ENCODE peak calls at places on chromosomes 13 and 19, in seven cellular contexts. One of them, this sample, is unnamed. For H4K20me1, the result is how much of the 10 kb centered on the place peaks cover.

GRCh38 chr13:110618167-110618566 is 2.8 kb downstream of the NAXD start:
- DNase-seq in GM23338: no peak
- DNase-seq in HCT116: no peak
- DNase-seq in GM23248: no peak
- DNase-seq in SK-N-SH: no peak
- DNase-seq in OCI-LY7: no peak
- DNase-seq in MM.1S: no peak
- DNase-seq in this sample: no peak

GRCh38 chr19:19533826-19534225 is 4.2 kb upstream of the CILP2 start:
- DNase-seq in GM23248: no peak
- DNase-seq in SK-N-SH: no peak
- DNase-seq in HCT116: no peak
- DNase-seq in OCI-LY7: no peak
- DNase-seq in GM23338: peak
- DNase-seq in MM.1S: no peak
- DNase-seq in this sample: no peak

GRCh38 chr13:112575295-112575622 is 12.7 kb downstream of the TUBGCP3 start:
- DNase-seq in MM.1S: no peak
- DNase-seq in HCT116: no peak
- DNase-seq in GM23248: peak
- DNase-seq in OCI-LY7: no peak
- DNase-seq in GM23338: no peak
- DNase-seq in SK-N-SH: no peak
- DNase-seq in this sample: no peak

GRCh38 chr19:46746281-46746965 is at the start of gene STRN4:
- DNase-seq in HCT116: no peak
- DNase-seq in GM23248: peak
- DNase-seq in GM23338: peak
- DNase-seq in SK-N-SH: peak
- DNase-seq in OCI-LY7: peak
- DNase-seq in MM.1S: peak
- DNase-seq in this sample: peak

GRCh38 chr13:73738626-73739025 is 395.6 kb downstream of the KLF12 start:
- DNase-seq in OCI-LY7: no peak
- DNase-seq in GM23248: no peak
- DNase-seq in HCT116: no peak
- DNase-seq in GM23338: no peak
- DNase-seq in MM.1S: no peak
- DNase-seq in SK-N-SH: no peak
- DNase-seq in this sample: no peak

GRCh38 chr13:42991892-42992584 is at the start of gene EPSTI1:
- DNase-seq in MM.1S: peak
- DNase-seq in GM23338: peak
- DNase-seq in SK-N-SH: no peak
- DNase-seq in GM23248: peak
- DNase-seq in OCI-LY7: peak
- DNase-seq in HCT116: no peak
- DNase-seq in this sample: peak

GRCh38 chr13:109271991-109272454 is 514.4 kb downstream of the IRS2 start:
- DNase-seq in HCT116: peak
- DNase-seq in GM23248: peak
- DNase-seq in OCI-LY7: peak
- DNase-seq in GM23338: no peak
- DNase-seq in SK-N-SH: no peak
- DNase-seq in MM.1S: no peak
- DNase-seq in this sample: peak

GRCh38 chr13:59587971-59588716 is 575.6 kb downstream of the DIAPH3 start:
- DNase-seq in SK-N-SH: no peak
- DNase-seq in MM.1S: no peak
- DNase-seq in OCI-LY7: no peak
- DNase-seq in GM23338: peak
- DNase-seq in GM23248: no peak
- DNase-seq in HCT116: no peak
- DNase-seq in this sample: peak

GRCh38 chr19:46603195-46603637 is 2.1 kb downstream of the CALM3 start:
- DNase-seq in GM23248: no peak
- DNase-seq in HCT116: no peak
- DNase-seq in MM.1S: peak
- DNase-seq in OCI-LY7: no peak
- DNase-seq in GM23338: no peak
- DNase-seq in SK-N-SH: peak
- DNase-seq in this sample: no peak

GRCh38 chr13:45522571-45522970 is 57.8 kb downstream of the COG3 start:
- DNase-seq in HCT116: no peak
- DNase-seq in GM23338: no peak
- DNase-seq in GM23248: peak
- DNase-seq in MM.1S: no peak
- DNase-seq in OCI-LY7: no peak
- DNase-seq in SK-N-SH: no peak
- DNase-seq in this sample: no peak

GRCh38 chr13:110127986-110128511 is 178.9 kb downstream of the COL4A1 start:
- DNase-seq in GM23338: no peak
- DNase-seq in MM.1S: no peak
- DNase-seq in GM23248: peak
- DNase-seq in SK-N-SH: no peak
- DNase-seq in OCI-LY7: no peak
- DNase-seq in HCT116: no peak
- DNase-seq in this sample: no peak

GRCh38 chr19:43784981-43785808 is 4.4 kb upstream of the KCNN4 start:
- DNase-seq in GM23338: peak
- DNase-seq in HCT116: peak
- DNase-seq in OCI-LY7: peak
- DNase-seq in GM23248: peak
- DNase-seq in MM.1S: peak
- DNase-seq in SK-N-SH: peak
- DNase-seq in this sample: peak

GRCh38 chr13:106349080-106349841 is 186.2 kb downstream of the EFNB2 start:
- DNase-seq in HCT116: peak
- DNase-seq in GM23338: peak
- DNase-seq in OCI-LY7: no peak
- DNase-seq in SK-N-SH: peak
- DNase-seq in GM23248: no peak
- DNase-seq in MM.1S: no peak
- DNase-seq in this sample: peak

GRCh38 chr19:29324717-29325116 is 111.8 kb upstream of the UQCRFS1 start:
- DNase-seq in GM23338: no peak
- DNase-seq in SK-N-SH: no peak
- DNase-seq in MM.1S: no peak
- DNase-seq in OCI-LY7: no peak
- DNase-seq in HCT116: no peak
- DNase-seq in GM23248: no peak
- DNase-seq in this sample: no peak

GRCh38 chr19:46818812-46819211 is 30.4 kb upstream of the SLC1A5 start:
- DNase-seq in SK-N-SH: no peak
- DNase-seq in GM23248: peak
- DNase-seq in HCT116: no peak
- DNase-seq in OCI-LY7: peak
- DNase-seq in GM23338: peak
- DNase-seq in MM.1S: peak
- DNase-seq in this sample: no peak

GRCh38 chr13:62583466-62583865 is 1167.8 kb upstream of the PCDH20 start:
- DNase-seq in GM23338: no peak
- DNase-seq in SK-N-SH: no peak
- DNase-seq in OCI-LY7: no peak
- DNase-seq in HCT116: no peak
- DNase-seq in GM23248: no peak
- DNase-seq in MM.1S: no peak
- DNase-seq in this sample: no peak

GRCh38 chr19:18223860-18224524 is 2.2 kb downstream of the PDE4C start:
- DNase-seq in MM.1S: no peak
- DNase-seq in SK-N-SH: peak
- DNase-seq in GM23248: no peak
- DNase-seq in HCT116: peak
- DNase-seq in GM23338: peak
- DNase-seq in OCI-LY7: peak
- DNase-seq in this sample: peak

GRCh38 chr13:89061821-89062220 is 1390.7 kb downstream of the SLITRK5 start:
- DNase-seq in OCI-LY7: no peak
- DNase-seq in MM.1S: no peak
- DNase-seq in SK-N-SH: no peak
- DNase-seq in GM23338: no peak
- DNase-seq in GM23248: no peak
- DNase-seq in HCT116: no peak
- DNase-seq in this sample: peak

GRCh38 chr19:54364775-54365257 is at the start of gene LAIR1:
- DNase-seq in SK-N-SH: no peak
- DNase-seq in MM.1S: peak
- DNase-seq in GM23248: no peak
- DNase-seq in OCI-LY7: peak
- DNase-seq in GM23338: no peak
- DNase-seq in HCT116: no peak
- DNase-seq in this sample: no peak

GRCh38 chr19:19460761-19461265 is 54.5 kb downstream of the TSSK6 start:
- DNase-seq in HCT116: no peak
- DNase-seq in SK-N-SH: peak
- DNase-seq in OCI-LY7: peak
- DNase-seq in GM23338: peak
- DNase-seq in GM23248: peak
- DNase-seq in MM.1S: no peak
- DNase-seq in this sample: peak

DNA sequence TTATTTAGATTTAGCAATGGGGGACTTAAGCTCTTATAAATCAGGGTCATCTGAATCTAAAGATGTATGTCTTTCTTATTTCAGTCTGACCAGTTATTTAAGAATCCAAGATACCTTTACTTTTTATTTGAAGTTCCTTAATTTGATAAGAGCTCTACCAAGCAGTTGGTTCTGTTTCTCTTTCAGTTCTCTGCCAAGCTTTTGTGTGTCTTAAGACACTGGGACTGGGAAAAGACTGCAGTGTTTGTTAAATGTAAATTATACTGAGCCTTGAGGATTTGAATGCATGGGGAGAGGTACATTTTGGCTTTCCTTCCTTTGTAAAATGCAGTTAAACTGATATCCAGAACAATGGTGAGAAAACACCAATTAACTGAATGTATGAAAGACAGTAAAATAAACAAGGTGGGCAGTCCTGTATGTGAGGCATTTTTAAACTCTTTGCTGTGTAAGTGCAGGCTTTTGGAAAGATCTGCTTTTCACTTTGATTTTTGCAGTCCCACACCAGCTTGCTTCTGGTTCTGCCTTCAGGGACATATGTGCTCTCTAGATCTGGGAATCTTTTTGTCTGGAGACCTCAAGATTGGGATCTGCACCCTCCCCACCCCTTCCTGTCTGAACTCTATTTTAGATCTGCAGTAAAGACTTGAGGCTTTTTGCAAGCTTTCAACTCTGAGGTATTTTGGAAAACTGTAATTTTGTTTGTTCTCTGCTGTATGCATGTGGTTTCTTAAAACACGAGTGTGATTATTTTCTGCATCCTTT is 77.6 kb downstream of the LRCH1 start:
- DNase-seq in GM23338: no peak
- DNase-seq in SK-N-SH: peak
- DNase-seq in GM23248: no peak
- DNase-seq in OCI-LY7: no peak
- DNase-seq in MM.1S: no peak
- DNase-seq in HCT116: no peak
- DNase-seq in this sample: peak
- H4K20me1 ChIP-seq in GM23338: under half
- H4K20me1 ChIP-seq in SK-N-SH: under half
- H4K20me1 ChIP-seq in GM23248: under half
- H4K20me1 ChIP-seq in OCI-LY7: under half
- H4K20me1 ChIP-seq in MM.1S: under half
- H4K20me1 ChIP-seq in HCT116: under half
- H4K20me1 ChIP-seq in this sample: under half

GRCh38 chr19:57803265-57803593 is 11.5 kb downstream of the ZNF552 start:
- DNase-seq in OCI-LY7: no peak
- DNase-seq in HCT116: no peak
- DNase-seq in SK-N-SH: no peak
- DNase-seq in MM.1S: no peak
- DNase-seq in GM23338: peak
- DNase-seq in GM23248: no peak
- DNase-seq in this sample: no peak

GRCh38 chr19:57807541-57807940 is 7.2 kb downstream of the ZNF552 start:
- DNase-seq in GM23248: peak
- DNase-seq in OCI-LY7: no peak
- DNase-seq in MM.1S: no peak
- DNase-seq in GM23338: no peak
- DNase-seq in SK-N-SH: no peak
- DNase-seq in HCT116: no peak
- DNase-seq in this sample: no peak

GRCh38 chr19:57800696-57801095 is 14.0 kb downstream of the ZNF552 start:
- DNase-seq in HCT116: no peak
- DNase-seq in GM23338: peak
- DNase-seq in SK-N-SH: no peak
- DNase-seq in GM23248: no peak
- DNase-seq in OCI-LY7: no peak
- DNase-seq in MM.1S: no peak
- DNase-seq in this sample: peak

GRCh38 chr19:57802269-57802668 is 12.4 kb downstream of the ZNF552 start:
- DNase-seq in HCT116: no peak
- DNase-seq in GM23338: peak
- DNase-seq in GM23248: no peak
- DNase-seq in MM.1S: no peak
- DNase-seq in OCI-LY7: peak
- DNase-seq in SK-N-SH: no peak
- DNase-seq in this sample: no peak

GRCh38 chr19:57803594-57804325 is 11.0 kb downstream of the ZNF552 start:
- DNase-seq in SK-N-SH: peak
- DNase-seq in HCT116: peak
- DNase-seq in GM23338: peak
- DNase-seq in MM.1S: no peak
- DNase-seq in OCI-LY7: no peak
- DNase-seq in GM23248: peak
- DNase-seq in this sample: peak
- H3K27ac ChIP-seq in SK-N-SH: peak
- H3K27ac ChIP-seq in HCT116: peak
- H3K27ac ChIP-seq in GM23338: peak
- H3K27ac ChIP-seq in MM.1S: no peak
- H3K27ac ChIP-seq in OCI-LY7: no peak
- H3K27ac ChIP-seq in GM23248: peak
- H3K27ac ChIP-seq in this sample: peak

DNA sequence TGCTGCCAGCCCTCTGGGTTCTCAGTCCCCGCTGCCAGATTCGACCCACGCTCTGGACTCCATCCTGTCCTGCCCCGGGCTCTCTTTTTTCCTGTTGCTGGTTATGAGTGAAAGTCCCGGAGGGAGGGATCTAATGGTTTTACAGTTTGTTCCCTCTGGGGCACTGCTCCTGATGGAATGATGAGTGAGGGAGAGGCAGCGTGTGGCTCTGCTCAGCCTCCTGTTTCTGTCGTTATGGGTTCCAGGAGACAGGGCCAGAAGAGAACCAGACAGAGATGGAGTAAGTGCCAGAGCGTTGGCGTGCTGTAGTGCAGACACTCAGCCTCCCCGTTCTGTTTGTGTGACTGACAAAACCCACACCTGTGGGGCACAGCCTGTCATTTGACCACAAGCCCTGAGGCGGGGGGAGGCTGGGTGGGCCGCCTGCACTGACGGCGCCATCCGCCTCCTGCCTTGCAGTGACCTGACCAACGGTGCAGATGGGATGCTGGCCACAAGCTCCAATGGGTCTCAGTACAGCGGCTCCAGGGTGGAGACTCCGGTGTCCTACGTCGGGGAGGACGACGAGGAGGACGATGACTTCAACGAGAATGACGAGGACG is 18.2 kb downstream of the ATP4B start:
- DNase-seq in MM.1S: no peak
- DNase-seq in GM23338: no peak
- DNase-seq in HCT116: no peak
- DNase-seq in SK-N-SH: peak
- DNase-seq in GM23248: peak
- DNase-seq in OCI-LY7: no peak
- DNase-seq in this sample: no peak
- TF ChIP-seq EZH2phosphoT487 in MM.1S: no peak
- TF ChIP-seq EZH2phosphoT487 in GM23338: no peak
- TF ChIP-seq EZH2phosphoT487 in HCT116: no peak
- TF ChIP-seq EZH2phosphoT487 in SK-N-SH: no peak
- TF ChIP-seq EZH2phosphoT487 in GM23248: no peak
- TF ChIP-seq EZH2phosphoT487 in OCI-LY7: no peak
- TF ChIP-seq EZH2phosphoT487 in this sample: no peak

GRCh38 chr19:4337906-4338440 is 654 bp downstream of the STAP2 start:
- DNase-seq in MM.1S: no peak
- DNase-seq in SK-N-SH: no peak
- DNase-seq in HCT116: no peak
- DNase-seq in OCI-LY7: no peak
- DNase-seq in GM23338: peak
- DNase-seq in GM23248: peak
- DNase-seq in this sample: peak
- H4K20me1 ChIP-seq in MM.1S: under half
- H4K20me1 ChIP-seq in SK-N-SH: under half
- H4K20me1 ChIP-seq in HCT116: under half
- H4K20me1 ChIP-seq in OCI-LY7: under half
- H4K20me1 ChIP-seq in GM23338: under half
- H4K20me1 ChIP-seq in GM23248: under half
- H4K20me1 ChIP-seq in this sample: under half

This sample was measured in neural progenitor cell.